ENCODE peak calls at places on chromosomes 3 and 15, in six cellular contexts. One of them, this sample, is unnamed. For H3K9me2, the result is how much of the 10 kb centered on the place peaks cover.

GRCh38 chr3:137121704-137122314 is 164.0 kb downstream of the IL20RB start:
- DNase-seq in GM23338: peak
- DNase-seq in MM.1S: peak
- DNase-seq in hepatocyte: peak
- DNase-seq in GM23248: peak
- DNase-seq in HCT116: peak
- DNase-seq in this sample: peak

GRCh38 chr15:34987182-34987488 is 952 bp downstream of the ZNF770 start:
- DNase-seq in GM23248: peak
- DNase-seq in HCT116: no peak
- DNase-seq in hepatocyte: peak
- DNase-seq in MM.1S: no peak
- DNase-seq in GM23338: no peak
- DNase-seq in this sample: peak

GRCh38 chr3:12180218-12180617 is 21.5 kb upstream of the TIMP4 start:
- DNase-seq in GM23338: no peak
- DNase-seq in GM23248: peak
- DNase-seq in MM.1S: no peak
- DNase-seq in HCT116: peak
- DNase-seq in hepatocyte: no peak
- DNase-seq in this sample: peak

GRCh38 chr3:185280572-185281365 is 26.9 kb upstream of the EHHADH start:
- DNase-seq in GM23338: peak
- DNase-seq in MM.1S: peak
- DNase-seq in hepatocyte: peak
- DNase-seq in HCT116: peak
- DNase-seq in GM23248: peak
- DNase-seq in this sample: peak

GRCh38 chr3:9732753-9733115 is 1.2 kb downstream of the BRPF1 start:
- DNase-seq in GM23338: peak
- DNase-seq in HCT116: no peak
- DNase-seq in hepatocyte: no peak
- DNase-seq in MM.1S: no peak
- DNase-seq in GM23248: peak
- DNase-seq in this sample: no peak

GRCh38 chr15:33926260-33926659 is 42.0 kb upstream of the CHRM5 start:
- DNase-seq in GM23248: no peak
- DNase-seq in HCT116: no peak
- DNase-seq in GM23338: no peak
- DNase-seq in hepatocyte: peak
- DNase-seq in MM.1S: no peak
- DNase-seq in this sample: no peak

GRCh38 chr3:17678116-17678741 is 64.2 kb downstream of the TBC1D5 start:
- DNase-seq in hepatocyte: no peak
- DNase-seq in GM23248: peak
- DNase-seq in MM.1S: no peak
- DNase-seq in GM23338: no peak
- DNase-seq in HCT116: no peak
- DNase-seq in this sample: no peak

GRCh38 chr3:148759425-148759824 is 61.7 kb downstream of the AGTR1 start:
- DNase-seq in HCT116: no peak
- DNase-seq in MM.1S: no peak
- DNase-seq in hepatocyte: no peak
- DNase-seq in GM23248: no peak
- DNase-seq in GM23338: no peak
- DNase-seq in this sample: no peak

GRCh38 chr15:45157056-45157455 is 27.3 kb downstream of the DUOX1 start:
- DNase-seq in MM.1S: no peak
- DNase-seq in GM23248: peak
- DNase-seq in hepatocyte: no peak
- DNase-seq in HCT116: no peak
- DNase-seq in GM23338: no peak
- DNase-seq in this sample: no peak

GRCh38 chr3:120850326-120851295 is 57.4 kb upstream of the STXBP5L start:
- DNase-seq in hepatocyte: no peak
- DNase-seq in MM.1S: no peak
- DNase-seq in HCT116: no peak
- DNase-seq in GM23338: no peak
- DNase-seq in GM23248: peak
- DNase-seq in this sample: no peak

GRCh38 chr3:80232760-80233159 is 465.0 kb upstream of the ROBO1 start:
- DNase-seq in HCT116: no peak
- DNase-seq in GM23338: peak
- DNase-seq in GM23248: peak
- DNase-seq in MM.1S: no peak
- DNase-seq in hepatocyte: peak
- DNase-seq in this sample: peak

GRCh38 chr3:4985330-4986174 is 6.3 kb downstream of the BHLHE40 start:
- DNase-seq in hepatocyte: peak
- DNase-seq in HCT116: peak
- DNase-seq in GM23248: peak
- DNase-seq in GM23338: peak
- DNase-seq in MM.1S: no peak
- DNase-seq in this sample: peak

GRCh38 chr3:151974067-151974466 is 100.6 kb downstream of the SUCNR1 start:
- DNase-seq in GM23338: no peak
- DNase-seq in GM23248: peak
- DNase-seq in hepatocyte: no peak
- DNase-seq in HCT116: no peak
- DNase-seq in MM.1S: no peak
- DNase-seq in this sample: peak

GRCh38 chr15:77545058-77545457 is 87.7 kb downstream of the LINGO1 start:
- DNase-seq in MM.1S: no peak
- DNase-seq in GM23338: no peak
- DNase-seq in hepatocyte: no peak
- DNase-seq in GM23248: no peak
- DNase-seq in HCT116: no peak
- DNase-seq in this sample: no peak

GRCh38 chr15:98525625-98526024 is 122.7 kb upstream of the IGF1R start:
- DNase-seq in GM23248: peak
- DNase-seq in GM23338: peak
- DNase-seq in MM.1S: no peak
- DNase-seq in HCT116: no peak
- DNase-seq in hepatocyte: peak
- DNase-seq in this sample: no peak

GRCh38 chr15:100261302-100262240 is 80.2 kb downstream of the ADAMTS17 start:
- DNase-seq in hepatocyte: no peak
- DNase-seq in GM23248: no peak
- DNase-seq in HCT116: no peak
- DNase-seq in GM23338: no peak
- DNase-seq in MM.1S: no peak
- DNase-seq in this sample: no peak

GRCh38 chr3:128481438-128481942 is 11.5 kb downstream of the GATA2 start:
- DNase-seq in GM23248: peak
- DNase-seq in GM23338: no peak
- DNase-seq in MM.1S: no peak
- DNase-seq in HCT116: no peak
- DNase-seq in hepatocyte: no peak
- DNase-seq in this sample: no peak
- TF ChIP-seq EZH2 in GM23248: no peak
- TF ChIP-seq EZH2 in GM23338: no peak
- TF ChIP-seq EZH2 in MM.1S: no peak
- TF ChIP-seq EZH2 in HCT116: no peak
- TF ChIP-seq EZH2 in hepatocyte: no peak
- TF ChIP-seq EZH2 in this sample: no peak

DNA sequence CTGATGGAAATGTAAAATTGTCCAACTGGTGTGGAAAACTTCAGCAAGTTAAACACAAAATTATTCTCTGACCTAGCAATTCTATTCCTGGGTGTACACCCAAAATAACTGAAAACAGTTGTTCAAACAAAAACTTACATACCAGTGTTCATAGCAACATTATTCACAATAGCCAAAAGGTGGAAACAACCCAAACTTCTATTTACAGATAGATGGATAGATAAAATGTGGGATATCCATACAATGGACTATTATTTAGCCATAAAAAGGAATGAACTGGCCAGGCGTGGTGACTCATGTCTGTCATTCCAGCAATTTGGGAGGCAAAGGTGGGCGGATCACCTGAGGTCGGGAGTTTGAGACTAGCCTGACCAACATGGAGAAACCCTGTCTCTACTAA is 6.9 kb upstream of the VWA5B2 start:
- DNase-seq in HCT116: no peak
- DNase-seq in MM.1S: no peak
- DNase-seq in GM23338: no peak
- DNase-seq in hepatocyte: no peak
- DNase-seq in GM23248: no peak
- DNase-seq in this sample: peak
- H3K9me2 ChIP-seq in HCT116: under half
- H3K9me2 ChIP-seq in MM.1S: under half
- H3K9me2 ChIP-seq in GM23338: under half
- H3K9me2 ChIP-seq in hepatocyte: under half
- H3K9me2 ChIP-seq in GM23248: under half
- H3K9me2 ChIP-seq in this sample: under half

GRCh38 chr3:69084326-69084667 is 440 bp upstream of the ARL6IP5 start:
- DNase-seq in GM23248: peak
- DNase-seq in MM.1S: no peak
- DNase-seq in HCT116: no peak
- DNase-seq in hepatocyte: peak
- DNase-seq in GM23338: no peak
- DNase-seq in this sample: peak

GRCh38 chr3:69082805-69083204 is 1.9 kb upstream of the ARL6IP5 start:
- DNase-seq in GM23338: no peak
- DNase-seq in MM.1S: peak
- DNase-seq in hepatocyte: peak
- DNase-seq in HCT116: no peak
- DNase-seq in GM23248: peak
- DNase-seq in this sample: no peak

GRCh38 chr3:69081583-69082262 is 1.6 kb upstream of the UBA3 start:
- DNase-seq in GM23338: peak
- DNase-seq in MM.1S: peak
- DNase-seq in HCT116: no peak
- DNase-seq in GM23248: no peak
- DNase-seq in hepatocyte: no peak
- DNase-seq in this sample: peak

GRCh38 chr3:69080233-69080644 is at the start of gene UBA3:
- DNase-seq in GM23338: peak
- DNase-seq in hepatocyte: peak
- DNase-seq in HCT116: peak
- DNase-seq in GM23248: peak
- DNase-seq in MM.1S: peak
- DNase-seq in this sample: peak

DNA sequence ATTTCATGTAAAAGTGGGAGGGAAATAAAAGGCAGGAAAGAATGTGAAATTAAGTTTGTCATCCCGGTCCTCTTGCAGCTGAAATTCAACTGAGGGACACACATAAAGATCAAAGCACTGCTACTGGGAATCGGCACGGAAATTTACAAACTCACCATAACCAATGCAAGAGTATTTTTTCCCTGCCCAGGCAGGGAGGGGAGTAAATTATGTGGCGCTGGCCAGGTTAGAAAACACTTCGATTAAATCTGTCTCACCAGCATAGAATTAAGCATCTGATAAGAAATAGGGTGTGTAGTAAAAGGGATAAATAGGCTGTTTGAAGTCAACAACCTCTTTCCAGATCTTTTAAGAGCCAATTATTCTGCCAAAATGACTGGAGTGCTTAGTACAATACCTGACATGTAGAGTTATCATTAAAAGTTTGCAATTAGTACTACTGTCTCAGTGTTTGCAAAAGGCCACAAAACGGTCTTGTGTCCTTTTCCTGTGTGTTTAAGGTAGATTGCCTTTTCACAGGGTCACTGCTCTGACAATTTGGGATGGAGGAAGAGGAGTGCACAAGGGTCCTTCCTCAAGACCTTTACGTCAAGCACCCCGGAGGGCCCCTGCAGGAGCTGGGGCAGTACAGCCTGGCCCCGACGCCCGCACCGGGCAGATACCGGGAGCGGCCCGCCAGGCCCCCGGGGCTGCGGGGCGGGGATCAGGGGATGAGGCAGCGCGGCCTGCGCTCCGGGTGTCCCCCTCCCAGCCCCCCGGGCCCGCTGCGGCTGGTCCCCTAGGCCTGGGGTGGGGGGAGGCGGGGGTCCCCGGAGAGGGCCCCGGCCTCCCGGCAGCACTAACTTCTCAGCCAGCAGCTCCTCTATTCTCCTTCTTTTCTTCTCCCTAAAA is 651 bp downstream of the UBA3 start:
- DNase-seq in hepatocyte: peak
- DNase-seq in MM.1S: no peak
- DNase-seq in GM23338: peak
- DNase-seq in HCT116: no peak
- DNase-seq in GM23248: peak
- DNase-seq in this sample: no peak
- TF ChIP-seq EZH2phosphoT487 in hepatocyte: no peak
- TF ChIP-seq EZH2phosphoT487 in MM.1S: no peak
- TF ChIP-seq EZH2phosphoT487 in GM23338: no peak
- TF ChIP-seq EZH2phosphoT487 in HCT116: no peak
- TF ChIP-seq EZH2phosphoT487 in GM23248: no peak
- TF ChIP-seq EZH2phosphoT487 in this sample: no peak

GRCh38 chr3:89955141-89955540 is 847.7 kb downstream of the EPHA3 start:
- DNase-seq in GM23248: no peak
- DNase-seq in HCT116: no peak
- DNase-seq in MM.1S: no peak
- DNase-seq in hepatocyte: no peak
- DNase-seq in GM23338: no peak
- DNase-seq in this sample: no peak
- TF ChIP-seq EZH2 in GM23248: no peak
- TF ChIP-seq EZH2 in HCT116: no peak
- TF ChIP-seq EZH2 in MM.1S: no peak
- TF ChIP-seq EZH2 in hepatocyte: no peak
- TF ChIP-seq EZH2 in GM23338: no peak
- TF ChIP-seq EZH2 in this sample: no peak

This sample was measured in PC-3.